ENCODE peak calls at places on chromosomes 7 and 10, in five cellular contexts. S, F, D, Z and G are unnamed samples.

GRCh38 chr10:102413053-102413705 is 5.4 kb downstream of the PSD start:
- DNase-seq in Z (no peak), F (no peak), D (no peak), S (no peak), G (no peak)

GRCh38 chr10:122163182-122164027 is 107.7 kb upstream of the BTBD16 start:
- DNase-seq in S (peak; percentile 52), F (no peak), D (no peak), Z (no peak), G (no peak)

GRCh38 chr7:111137296-111138195 is 46.6 kb downstream of the LRRN3 start:
- DNase-seq in F (no peak), Z (no peak), D (peak; percentile 66), S (peak; percentile 54), G (no peak)

GRCh38 chr7:100604078-100604975 is 2.2 kb downstream of the PCOLCE start:
- DNase-seq in D (peak; percentile 42), F (peak; percentile 85), Z (peak; percentile 85), S (peak; percentile 46), G (peak; percentile 86)

GRCh38 chr10:131928248-131929095 is 27.7 kb downstream of the PPP2R2D start:
- DNase-seq in Z (no peak), D (peak; percentile 24), F (no peak), S (peak; percentile 51), G (no peak)

GRCh38 chr7:124276005-124276606 is 243.2 kb upstream of the TMEM229A start:
- DNase-seq in S (peak; percentile 22), D (peak; percentile 14), Z (no peak), F (no peak), G (no peak)

GRCh38 chr10:50316695-50317648 is 65.7 kb upstream of the ASAH2 start:
- DNase-seq in D (peak; percentile 47), F (no peak), S (peak; percentile 38), Z (no peak), G (no peak)

GRCh38 chr10:59993931-59994330 is 87.6 kb upstream of the CCDC6 start:
- DNase-seq in D (peak; percentile 36), S (no peak), Z (no peak), F (no peak), G (no peak)

GRCh38 chr7:41113663-41114062 is 589.2 kb downstream of the INHBA start:
- DNase-seq in Z (no peak), S (no peak), D (no peak), F (no peak), G (no peak)

GRCh38 chr10:4533626-4534025 is 292.4 kb upstream of the AKR1E2 start:
- DNase-seq in Z (no peak), S (no peak), F (no peak), D (peak; percentile 79), G (no peak)

GRCh38 chr10:88848499-88848898 is 3.1 kb downstream of the ANKRD22 start:
- DNase-seq in Z (no peak), F (no peak), S (peak; percentile 87), D (peak; percentile 80), G (no peak)

GRCh38 chr10:71821909-71822763 is 28.9 kb downstream of the PSAP start:
- DNase-seq in F (no peak), D (no peak), Z (no peak), S (peak; percentile 49), G (no peak)

GRCh38 chr7:24669971-24670591 is 87.2 kb downstream of the GSDME start:
- DNase-seq in F (no peak), S (no peak), D (no peak), Z (no peak), G (no peak)

GRCh38 chr7:66359656-66360211 is 154.6 kb downstream of the TPST1 start:
- DNase-seq in Z (no peak), S (no peak), F (peak; percentile 33), D (peak; percentile 99), G (no peak)

GRCh38 chr7:154721086-154721485 is 281.8 kb downstream of the PAXIP1 start:
- DNase-seq in F (no peak), S (no peak), D (no peak), Z (no peak), G (no peak)

GRCh38 chr7:154720016-154720415 is 282.9 kb downstream of the PAXIP1 start:
- DNase-seq in D (no peak), Z (no peak), F (no peak), S (no peak), G (no peak)
- H3K9me3 ChIP-seq in D (peaks cover 23% of the 10 kb centered on the region), Z (no peaks in the 10 kb centered on the region), F (no peaks in the 10 kb centered on the region), S (peaks cover 31% of the 10 kb centered on the region), G (no peaks in the 10 kb centered on the region)

GRCh38 chr10:29994833-29995232 is 64.6 kb downstream of the JCAD start:
- DNase-seq in D (no peak), S (no peak), Z (no peak), F (no peak), G (no peak)
- H3K4me3 ChIP-seq in D (no peak overlapping the region), S (no peak overlapping the region), Z (no peak overlapping the region), F (no peak overlapping the region), G (no peak overlapping the region)

GRCh38 chr7:139127648-139128047 is 18.1 kb upstream of the ZC3HAV1 start:
- DNase-seq in Z (no peak), F (no peak), D (no peak), S (peak; percentile 48), G (no peak)
- TF ChIP-seq CTCF in Z (no peak), F (no peak), D (no peak), S (peak; percentile 49), G (no peak)

GRCh38 chr10:18571076-18571475 is 80.3 kb downstream of the NSUN6 start:
- DNase-seq in S (no peak), Z (no peak), D (no peak), F (no peak), G (no peak)
- H3K9me3 ChIP-seq in S (no peaks in the 10 kb centered on the region), Z (no peaks in the 10 kb centered on the region), D (peaks cover 20% of the 10 kb centered on the region), F (no peaks in the 10 kb centered on the region), G (peaks cover 9% of the 10 kb centered on the region)

GRCh38 chr7:99562114-99562784 is 3.8 kb downstream of the ZNF655 start:
- DNase-seq in S (no peak), Z (no peak), F (no peak), D (no peak), G (no peak)
- H3K4me3 ChIP-seq in S (no peak overlapping the region), Z (no peak overlapping the region), F (no peak overlapping the region), D (no peak overlapping the region), G (peak overlapping the region; percentile 13)

DNA sequence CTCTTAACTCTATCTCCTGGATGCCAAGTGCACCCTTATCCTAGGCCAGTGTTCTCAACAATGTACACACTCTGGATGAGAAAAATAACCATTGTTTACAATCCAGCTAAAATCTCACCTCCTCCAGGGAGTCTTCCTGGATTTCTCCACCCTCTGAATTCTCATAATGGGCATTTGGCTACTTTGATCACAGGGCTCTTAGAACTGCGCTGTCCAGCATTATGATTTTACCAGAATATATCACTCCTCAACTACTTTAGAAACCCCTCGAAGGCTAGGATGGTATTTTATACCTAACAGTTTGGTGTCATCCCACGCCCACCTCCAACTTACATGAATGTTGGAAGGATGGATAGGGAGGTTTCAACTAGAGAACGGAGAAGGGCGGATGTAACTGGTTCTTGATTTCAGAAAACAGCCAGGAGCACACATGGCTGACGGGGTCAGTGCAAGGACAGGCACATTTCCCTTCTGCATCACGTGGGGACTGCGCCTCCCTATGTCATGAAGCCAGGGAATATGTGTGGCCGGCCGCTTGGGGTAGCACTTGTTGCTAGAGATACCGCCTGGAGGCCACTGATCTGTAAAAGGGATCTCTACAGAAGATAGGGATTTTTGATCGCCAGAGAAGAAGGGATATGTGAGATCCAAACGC is 1.2 kb upstream of the ATP6V0E2 start:
- DNase-seq in S (peak; percentile 81), F (peak; percentile 78), Z (peak; percentile 59), D (peak; percentile 63), G (peak; percentile 80)
- TF ChIP-seq CTCF in S (peak; percentile 33), F (peak; percentile 12), Z (no peak), D (peak; percentile 21), G (peak; percentile 31)

DNA sequence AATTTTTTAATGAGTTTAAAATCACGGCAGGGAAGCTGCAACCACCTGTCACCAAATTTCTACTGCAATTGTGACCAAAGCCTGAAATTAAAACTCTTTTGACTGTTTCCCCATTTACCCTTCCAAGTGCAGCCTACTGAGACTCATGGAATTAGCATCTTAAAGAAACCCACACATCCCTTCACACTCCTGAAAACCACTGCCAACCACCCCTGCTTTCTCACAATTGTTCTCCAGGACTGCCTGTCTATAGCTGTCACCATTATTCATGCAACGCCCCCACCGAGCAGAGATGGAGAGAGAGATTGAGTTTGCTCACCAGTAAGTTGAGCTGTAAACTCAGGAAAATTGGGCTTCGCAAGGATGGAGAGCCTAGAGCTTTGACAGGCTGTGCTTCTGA is 383.8 kb upstream of the SORCS1 start:
- DNase-seq in Z (no peak), D (peak; percentile 24), F (no peak), S (no peak), G (no peak)
- H3K9me3 ChIP-seq in Z (no peaks in the 10 kb centered on the region), D (no peaks in the 10 kb centered on the region), F (no peaks in the 10 kb centered on the region), S (peaks cover 15% of the 10 kb centered on the region), G (no peaks in the 10 kb centered on the region)

GRCh38 chr7:38310601-38311057 is 37.2 kb upstream of the TARP start:
- DNase-seq in Z (no peak), F (peak; percentile 27), S (no peak), D (no peak), G (peak; percentile 72)

GRCh38 chr7:38307640-38308039 is 34.2 kb upstream of the TARP start:
- DNase-seq in D (no peak), F (no peak), S (no peak), Z (no peak), G (no peak)

GRCh38 chr7:38309555-38309954 is 36.1 kb upstream of the TARP start:
- DNase-seq in D (no peak), Z (no peak), F (no peak), S (no peak), G (no peak)

GRCh38 chr7:38312776-38313175 is 39.3 kb upstream of the TARP start:
- DNase-seq in F (no peak), D (no peak), Z (no peak), S (no peak), G (no peak)

DNA sequence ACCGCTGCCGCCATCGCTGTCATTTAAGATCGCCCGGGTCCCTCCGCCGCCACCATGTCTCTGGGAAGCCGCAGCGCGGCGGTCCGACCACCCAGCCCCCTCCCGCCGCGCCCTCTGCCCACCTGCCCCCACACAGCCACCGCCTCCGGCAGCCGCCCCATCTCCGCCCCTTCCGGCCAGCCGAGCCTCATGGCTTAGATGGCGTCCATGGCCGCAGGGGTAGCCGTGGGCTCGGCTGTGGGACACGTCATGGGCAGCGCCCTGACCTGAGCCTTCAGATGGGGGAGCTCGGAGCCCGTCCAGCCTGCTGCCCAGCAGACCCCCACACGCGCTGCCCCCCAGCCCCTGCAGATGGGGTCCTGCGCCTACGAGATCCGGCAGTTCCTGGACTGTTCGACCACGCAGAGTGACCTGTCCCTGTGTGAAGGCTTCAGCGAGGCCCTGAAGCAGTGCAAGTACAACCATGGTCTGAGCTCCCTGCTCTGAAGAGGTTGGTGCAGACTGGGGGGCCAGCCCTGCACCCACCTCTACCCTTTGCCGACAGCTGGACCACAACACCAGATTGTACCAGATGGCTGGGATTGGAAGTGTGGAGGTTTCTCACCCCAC is 38.0 kb upstream of the TARP start:
- DNase-seq in D (no peak), S (no peak), Z (no peak), F (no peak), G (peak; percentile 37)
- H3K4me3 ChIP-seq in D (peak overlapping the region; percentile 15), S (peak overlapping the region; percentile 35), Z (peak overlapping the region; percentile 41), F (peak overlapping the region; percentile 31), G (peak overlapping the region; percentile 61)